ENCODE peak calls at places on chromosomes 4 and X, in nine cellular contexts. One of them, this sample, is unnamed.

GRCh38 chrX:66030505-66031317 is 9.2 kb downstream of the VSIG4 start:
- DNase-seq in heart left ventricle: no peak
- DNase-seq in endothelial cell of umbilical vein: peak; percentile 1
- DNase-seq in colonic mucosa: peak; percentile 50
- DNase-seq in CD8-positive, alpha-beta memory T cell: peak; percentile 21
- DNase-seq in endodermal cell: peak; percentile 58
- DNase-seq in esophagus squamous epithelium: no peak
- DNase-seq in fibroblast of lung: no peak
- DNase-seq in suprapubic skin: no peak
- DNase-seq in this sample: peak; percentile 39

GRCh38 chr4:147408189-147408588 is 72.7 kb upstream of the EDNRA start:
- DNase-seq in endodermal cell: no peak
- DNase-seq in colonic mucosa: no peak
- DNase-seq in suprapubic skin: no peak
- DNase-seq in fibroblast of lung: no peak
- DNase-seq in endothelial cell of umbilical vein: no peak
- DNase-seq in CD8-positive, alpha-beta memory T cell: no peak
- DNase-seq in esophagus squamous epithelium: no peak
- DNase-seq in heart left ventricle: peak; percentile 22
- DNase-seq in this sample: no peak

GRCh38 chr4:116539744-116540143 is 545.6 kb downstream of the TRAM1L1 start:
- DNase-seq in heart left ventricle: no peak
- DNase-seq in colonic mucosa: no peak
- DNase-seq in endothelial cell of umbilical vein: no peak
- DNase-seq in esophagus squamous epithelium: no peak
- DNase-seq in fibroblast of lung: no peak
- DNase-seq in endodermal cell: no peak
- DNase-seq in suprapubic skin: no peak
- DNase-seq in CD8-positive, alpha-beta memory T cell: no peak
- DNase-seq in this sample: no peak

GRCh38 chrX:130726661-130727060 is 176.3 kb downstream of the ENOX2 start:
- DNase-seq in colonic mucosa: no peak
- DNase-seq in suprapubic skin: no peak
- DNase-seq in esophagus squamous epithelium: no peak
- DNase-seq in fibroblast of lung: peak; percentile 72
- DNase-seq in endothelial cell of umbilical vein: no peak
- DNase-seq in endodermal cell: no peak
- DNase-seq in heart left ventricle: no peak
- DNase-seq in CD8-positive, alpha-beta memory T cell: no peak
- DNase-seq in this sample: no peak

GRCh38 chr4:105075045-105075444 is 71.6 kb upstream of the TET2 start:
- DNase-seq in suprapubic skin: no peak
- DNase-seq in colonic mucosa: no peak
- DNase-seq in endothelial cell of umbilical vein: no peak
- DNase-seq in endodermal cell: no peak
- DNase-seq in CD8-positive, alpha-beta memory T cell: no peak
- DNase-seq in heart left ventricle: no peak
- DNase-seq in fibroblast of lung: no peak
- DNase-seq in esophagus squamous epithelium: no peak
- DNase-seq in this sample: no peak

GRCh38 chrX:49884290-49884862 is 5.1 kb downstream of the USP27X start:
- DNase-seq in CD8-positive, alpha-beta memory T cell: peak; percentile 32
- DNase-seq in esophagus squamous epithelium: no peak
- DNase-seq in endodermal cell: peak; percentile 88
- DNase-seq in endothelial cell of umbilical vein: peak; percentile 47
- DNase-seq in suprapubic skin: no peak
- DNase-seq in heart left ventricle: peak; percentile 67
- DNase-seq in fibroblast of lung: peak; percentile 16
- DNase-seq in colonic mucosa: peak; percentile 71
- DNase-seq in this sample: peak; percentile 74

GRCh38 chrX:348461-349117 is 30.0 kb upstream of the GTPBP6 start:
- DNase-seq in esophagus squamous epithelium: no peak
- DNase-seq in endothelial cell of umbilical vein: no peak
- DNase-seq in colonic mucosa: no peak
- DNase-seq in CD8-positive, alpha-beta memory T cell: no peak
- DNase-seq in heart left ventricle: no peak
- DNase-seq in endodermal cell: no peak
- DNase-seq in fibroblast of lung: no peak
- DNase-seq in suprapubic skin: peak; percentile 49
- DNase-seq in this sample: no peak

GRCh38 chr4:40718571-40718970 is 31.2 kb upstream of the NSUN7 start:
- DNase-seq in heart left ventricle: no peak
- DNase-seq in endodermal cell: peak; percentile 75
- DNase-seq in esophagus squamous epithelium: no peak
- DNase-seq in colonic mucosa: peak; percentile 89
- DNase-seq in fibroblast of lung: no peak
- DNase-seq in CD8-positive, alpha-beta memory T cell: no peak
- DNase-seq in endothelial cell of umbilical vein: no peak
- DNase-seq in suprapubic skin: no peak
- DNase-seq in this sample: no peak

GRCh38 chr4:78119698-78120097 is 62.6 kb downstream of the FRAS1 start:
- DNase-seq in endodermal cell: no peak
- DNase-seq in colonic mucosa: no peak
- DNase-seq in esophagus squamous epithelium: no peak
- DNase-seq in fibroblast of lung: no peak
- DNase-seq in suprapubic skin: no peak
- DNase-seq in heart left ventricle: no peak
- DNase-seq in endothelial cell of umbilical vein: no peak
- DNase-seq in CD8-positive, alpha-beta memory T cell: no peak
- DNase-seq in this sample: no peak

GRCh38 chrX:125210146-125210545 is 109.5 kb upstream of the TEX13C start:
- DNase-seq in esophagus squamous epithelium: no peak
- DNase-seq in heart left ventricle: no peak
- DNase-seq in fibroblast of lung: no peak
- DNase-seq in endodermal cell: peak; percentile 47
- DNase-seq in suprapubic skin: no peak
- DNase-seq in CD8-positive, alpha-beta memory T cell: no peak
- DNase-seq in colonic mucosa: no peak
- DNase-seq in endothelial cell of umbilical vein: no peak
- DNase-seq in this sample: no peak

GRCh38 chrX:64580035-64580434 is 184.8 kb upstream of the MTMR8 start:
- DNase-seq in CD8-positive, alpha-beta memory T cell: no peak
- DNase-seq in endodermal cell: peak; percentile 68
- DNase-seq in heart left ventricle: no peak
- DNase-seq in esophagus squamous epithelium: no peak
- DNase-seq in fibroblast of lung: no peak
- DNase-seq in colonic mucosa: no peak
- DNase-seq in endothelial cell of umbilical vein: no peak
- DNase-seq in suprapubic skin: no peak
- DNase-seq in this sample: no peak

GRCh38 chr4:87060957-87061356 is 126.1 kb downstream of the AFF1 start:
- DNase-seq in CD8-positive, alpha-beta memory T cell: no peak
- DNase-seq in heart left ventricle: no peak
- DNase-seq in endodermal cell: no peak
- DNase-seq in endothelial cell of umbilical vein: no peak
- DNase-seq in fibroblast of lung: peak; percentile 95
- DNase-seq in colonic mucosa: no peak
- DNase-seq in esophagus squamous epithelium: no peak
- DNase-seq in suprapubic skin: no peak
- DNase-seq in this sample: no peak

GRCh38 chr4:76301775-76302162 is 4.8 kb upstream of the STBD1 start:
- DNase-seq in endodermal cell: no peak
- DNase-seq in suprapubic skin: no peak
- DNase-seq in colonic mucosa: no peak
- DNase-seq in heart left ventricle: no peak
- DNase-seq in fibroblast of lung: peak; percentile 3
- DNase-seq in CD8-positive, alpha-beta memory T cell: no peak
- DNase-seq in esophagus squamous epithelium: no peak
- DNase-seq in endothelial cell of umbilical vein: no peak
- DNase-seq in this sample: no peak

GRCh38 chrX:38805294-38806053 is 4.2 kb downstream of the MID1IP1 start:
- DNase-seq in fibroblast of lung: peak; percentile 68
- DNase-seq in CD8-positive, alpha-beta memory T cell: peak; percentile 74
- DNase-seq in esophagus squamous epithelium: no peak
- DNase-seq in endodermal cell: peak; percentile 53
- DNase-seq in endothelial cell of umbilical vein: peak; percentile 72
- DNase-seq in colonic mucosa: peak; percentile 63
- DNase-seq in suprapubic skin: peak; percentile 84
- DNase-seq in heart left ventricle: peak; percentile 76
- DNase-seq in this sample: peak; percentile 71

GRCh38 chr4:72430050-72430449 is 139.0 kb downstream of the ADAMTS3 start:
- DNase-seq in suprapubic skin: no peak
- DNase-seq in heart left ventricle: no peak
- DNase-seq in colonic mucosa: peak; percentile 18
- DNase-seq in esophagus squamous epithelium: no peak
- DNase-seq in fibroblast of lung: peak; percentile 43
- DNase-seq in endodermal cell: no peak
- DNase-seq in CD8-positive, alpha-beta memory T cell: no peak
- DNase-seq in endothelial cell of umbilical vein: no peak
- DNase-seq in this sample: peak; percentile 2

GRCh38 chr4:147802346-147802745 is 70.5 kb downstream of the ARHGAP10 start:
- DNase-seq in suprapubic skin: no peak
- DNase-seq in colonic mucosa: no peak
- DNase-seq in CD8-positive, alpha-beta memory T cell: no peak
- DNase-seq in endodermal cell: no peak
- DNase-seq in endothelial cell of umbilical vein: no peak
- DNase-seq in fibroblast of lung: no peak
- DNase-seq in esophagus squamous epithelium: no peak
- DNase-seq in heart left ventricle: no peak
- DNase-seq in this sample: no peak

GRCh38 chr4:175986-176385 is 51.7 kb downstream of the ZNF718 start:
- DNase-seq in suprapubic skin: no peak
- DNase-seq in endodermal cell: no peak
- DNase-seq in colonic mucosa: no peak
- DNase-seq in CD8-positive, alpha-beta memory T cell: no peak
- DNase-seq in heart left ventricle: no peak
- DNase-seq in esophagus squamous epithelium: no peak
- DNase-seq in endothelial cell of umbilical vein: no peak
- DNase-seq in fibroblast of lung: no peak
- DNase-seq in this sample: no peak

GRCh38 chr4:176995-177394 is 52.7 kb downstream of the ZNF718 start:
- DNase-seq in colonic mucosa: no peak
- DNase-seq in endodermal cell: no peak
- DNase-seq in fibroblast of lung: no peak
- DNase-seq in esophagus squamous epithelium: no peak
- DNase-seq in suprapubic skin: no peak
- DNase-seq in CD8-positive, alpha-beta memory T cell: no peak
- DNase-seq in heart left ventricle: no peak
- DNase-seq in endothelial cell of umbilical vein: no peak
- DNase-seq in this sample: no peak

DNA sequence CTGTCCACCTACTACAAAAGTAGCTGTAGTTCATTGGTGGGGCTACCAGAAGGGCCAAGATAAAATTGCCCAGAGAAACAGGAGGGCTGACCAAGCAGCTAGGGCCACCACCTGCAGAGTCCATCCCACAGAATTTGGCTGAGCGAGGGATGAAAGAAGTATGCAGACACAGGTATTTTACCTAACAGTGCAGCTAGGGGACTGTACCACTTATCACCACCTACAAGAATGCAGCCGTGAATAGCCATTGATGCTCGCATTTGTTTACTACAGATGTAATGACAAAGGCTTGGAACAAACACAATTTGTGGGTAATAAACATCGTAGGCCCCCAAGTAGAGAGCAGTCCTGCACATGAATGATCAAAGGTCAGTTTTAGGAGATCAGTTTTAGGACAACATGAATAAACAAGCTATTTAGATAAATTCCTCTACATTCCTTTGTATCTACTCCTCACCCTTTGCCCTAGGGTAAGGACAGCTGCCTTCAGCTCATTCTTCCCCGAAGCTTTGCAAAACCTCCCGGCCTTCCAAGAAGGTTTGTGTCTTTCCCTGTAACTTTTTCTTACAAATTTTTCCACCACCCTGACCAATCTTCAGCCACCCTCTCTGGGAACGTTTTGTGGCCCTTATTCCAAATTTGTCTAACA is 49.5 kb downstream of the ZNF718 start:
- DNase-seq in heart left ventricle: no peak
- DNase-seq in fibroblast of lung: no peak
- DNase-seq in endothelial cell of umbilical vein: no peak
- DNase-seq in colonic mucosa: no peak
- DNase-seq in endodermal cell: no peak
- DNase-seq in esophagus squamous epithelium: no peak
- DNase-seq in CD8-positive, alpha-beta memory T cell: no peak
- DNase-seq in suprapubic skin: no peak
- DNase-seq in this sample: no peak
- H3K9me3 ChIP-seq in heart left ventricle: peaks cover 99% of the 10 kb centered on the region
- H3K9me3 ChIP-seq in fibroblast of lung: no peaks in the 10 kb centered on the region
- H3K9me3 ChIP-seq in endothelial cell of umbilical vein: peaks cover 2% of the 10 kb centered on the region
- H3K9me3 ChIP-seq in colonic mucosa: peaks cover 9% of the 10 kb centered on the region
- H3K9me3 ChIP-seq in endodermal cell: peaks cover 85% of the 10 kb centered on the region
- H3K9me3 ChIP-seq in esophagus squamous epithelium: peaks cover 83% of the 10 kb centered on the region
- H3K9me3 ChIP-seq in CD8-positive, alpha-beta memory T cell: peaks cover 31% of the 10 kb centered on the region
- H3K9me3 ChIP-seq in suprapubic skin: peaks cover 59% of the 10 kb centered on the region
- H3K9me3 ChIP-seq in this sample: peaks cover 47% of the 10 kb centered on the region

DNA sequence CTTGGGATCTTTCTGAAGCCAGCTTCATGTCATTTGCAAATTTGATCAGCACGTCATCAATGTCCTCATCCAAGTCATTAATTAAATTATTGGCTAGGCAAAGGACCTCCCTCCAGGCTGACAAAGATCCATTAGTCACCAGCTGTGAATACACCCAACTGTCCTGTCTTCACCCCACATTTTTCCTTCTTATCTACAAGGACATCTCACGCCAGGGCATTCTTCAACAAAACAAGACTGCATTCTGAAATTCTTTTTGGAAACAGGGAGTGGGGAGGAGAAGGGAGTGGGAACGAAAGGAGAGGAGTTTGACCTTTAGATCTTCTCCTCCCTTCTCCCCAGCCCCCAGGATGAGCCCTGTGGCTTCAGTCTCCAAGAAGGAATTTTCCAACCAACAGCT is 32.7 kb downstream of the NLGN3 start:
- DNase-seq in colonic mucosa: no peak
- DNase-seq in suprapubic skin: no peak
- DNase-seq in endodermal cell: no peak
- DNase-seq in heart left ventricle: no peak
- DNase-seq in endothelial cell of umbilical vein: no peak
- DNase-seq in fibroblast of lung: no peak
- DNase-seq in esophagus squamous epithelium: no peak
- DNase-seq in CD8-positive, alpha-beta memory T cell: no peak
- DNase-seq in this sample: no peak
- H3K9me3 ChIP-seq in colonic mucosa: no peaks in the 10 kb centered on the region
- H3K9me3 ChIP-seq in suprapubic skin: no peaks in the 10 kb centered on the region
- H3K9me3 ChIP-seq in endodermal cell: no peaks in the 10 kb centered on the region
- H3K9me3 ChIP-seq in heart left ventricle: no peaks in the 10 kb centered on the region
- H3K9me3 ChIP-seq in endothelial cell of umbilical vein: no peaks in the 10 kb centered on the region
- H3K9me3 ChIP-seq in fibroblast of lung: no peaks in the 10 kb centered on the region
- H3K9me3 ChIP-seq in esophagus squamous epithelium: no peaks in the 10 kb centered on the region
- H3K9me3 ChIP-seq in CD8-positive, alpha-beta memory T cell: no peaks in the 10 kb centered on the region
- H3K9me3 ChIP-seq in this sample: no peaks in the 10 kb centered on the region

GRCh38 chr4:175051974-175052373 is 133.8 kb downstream of the ADAM29 start:
- DNase-seq in endodermal cell: no peak
- DNase-seq in CD8-positive, alpha-beta memory T cell: no peak
- DNase-seq in heart left ventricle: no peak
- DNase-seq in esophagus squamous epithelium: no peak
- DNase-seq in suprapubic skin: no peak
- DNase-seq in colonic mucosa: no peak
- DNase-seq in fibroblast of lung: no peak
- DNase-seq in endothelial cell of umbilical vein: no peak
- DNase-seq in this sample: no peak
- H3K9me3 ChIP-seq in endodermal cell: no peaks in the 10 kb centered on the region
- H3K9me3 ChIP-seq in CD8-positive, alpha-beta memory T cell: no peaks in the 10 kb centered on the region
- H3K9me3 ChIP-seq in heart left ventricle: peaks cover 5% of the 10 kb centered on the region
- H3K9me3 ChIP-seq in esophagus squamous epithelium: peaks cover 3% of the 10 kb centered on the region
- H3K9me3 ChIP-seq in suprapubic skin: peaks cover 3% of the 10 kb centered on the region
- H3K9me3 ChIP-seq in colonic mucosa: no peaks in the 10 kb centered on the region
- H3K9me3 ChIP-seq in fibroblast of lung: no peaks in the 10 kb centered on the region
- H3K9me3 ChIP-seq in endothelial cell of umbilical vein: peaks cover 2% of the 10 kb centered on the region
- H3K9me3 ChIP-seq in this sample: peaks cover 5% of the 10 kb centered on the region

DNA sequence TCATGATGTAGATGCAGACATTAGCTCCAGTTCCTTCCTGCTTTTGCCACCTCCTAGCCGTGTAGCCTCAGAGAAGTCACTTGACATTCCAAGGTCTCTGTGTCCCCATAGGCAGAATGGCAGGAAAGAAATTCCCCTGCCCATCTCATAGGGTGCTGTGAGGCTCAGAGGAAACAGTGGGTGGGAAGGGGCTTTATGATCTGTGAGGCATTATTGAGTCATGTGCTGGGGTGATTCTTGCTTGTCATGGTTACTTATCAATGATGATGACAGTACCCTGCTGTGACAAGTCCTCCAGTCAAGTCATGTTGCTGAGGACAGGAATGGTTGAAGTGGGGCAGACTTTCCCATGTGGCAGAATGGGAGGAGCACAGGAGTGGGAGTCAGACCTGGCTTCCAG is 63.7 kb downstream of the MSX1 start:
- DNase-seq in fibroblast of lung: no peak
- DNase-seq in endothelial cell of umbilical vein: no peak
- DNase-seq in endodermal cell: no peak
- DNase-seq in CD8-positive, alpha-beta memory T cell: no peak
- DNase-seq in suprapubic skin: no peak
- DNase-seq in heart left ventricle: no peak
- DNase-seq in esophagus squamous epithelium: no peak
- DNase-seq in colonic mucosa: no peak
- DNase-seq in this sample: peak; percentile 26
- H3K9me3 ChIP-seq in fibroblast of lung: no peaks in the 10 kb centered on the region
- H3K9me3 ChIP-seq in endothelial cell of umbilical vein: no peaks in the 10 kb centered on the region
- H3K9me3 ChIP-seq in endodermal cell: no peaks in the 10 kb centered on the region
- H3K9me3 ChIP-seq in CD8-positive, alpha-beta memory T cell: no peaks in the 10 kb centered on the region
- H3K9me3 ChIP-seq in suprapubic skin: no peaks in the 10 kb centered on the region
- H3K9me3 ChIP-seq in heart left ventricle: no peaks in the 10 kb centered on the region
- H3K9me3 ChIP-seq in esophagus squamous epithelium: no peaks in the 10 kb centered on the region
- H3K9me3 ChIP-seq in colonic mucosa: no peaks in the 10 kb centered on the region
- H3K9me3 ChIP-seq in this sample: no peaks in the 10 kb centered on the region

This sample was measured in A673.